ENCODE peak calls at places on chromosome X, in nine cellular contexts. One of them, this sample, is unnamed.

GRCh38 chrX:30955687-30956086 is 66.6 kb upstream of the TAB3 start:
- DNase-seq in substantia nigra: no peak
- DNase-seq in aorta: no peak
- DNase-seq in H1: no peak
- DNase-seq in Panc1: no peak
- DNase-seq in coronary artery: no peak
- DNase-seq in heart right ventricle: no peak
- DNase-seq in lower lobe of right lung: no peak
- DNase-seq in esophagus squamous epithelium: no peak
- DNase-seq in this sample: no peak

GRCh38 chrX:149493567-149494562 is 11.2 kb downstream of the IDS start:
- DNase-seq in esophagus squamous epithelium: no peak
- DNase-seq in coronary artery: no peak
- DNase-seq in lower lobe of right lung: no peak
- DNase-seq in heart right ventricle: peak
- DNase-seq in Panc1: no peak
- DNase-seq in aorta: no peak
- DNase-seq in substantia nigra: no peak
- DNase-seq in H1: no peak
- DNase-seq in this sample: peak

GRCh38 chrX:103734125-103734760 is 23.5 kb downstream of the TMEM31 start:
- DNase-seq in H1: no peak
- DNase-seq in coronary artery: no peak
- DNase-seq in substantia nigra: no peak
- DNase-seq in aorta: no peak
- DNase-seq in Panc1: no peak
- DNase-seq in esophagus squamous epithelium: no peak
- DNase-seq in lower lobe of right lung: no peak
- DNase-seq in heart right ventricle: no peak
- DNase-seq in this sample: no peak

GRCh38 chrX:128714425-128714824 is 662.2 kb upstream of the ACTRT1 start:
- DNase-seq in coronary artery: no peak
- DNase-seq in heart right ventricle: no peak
- DNase-seq in esophagus squamous epithelium: no peak
- DNase-seq in aorta: peak
- DNase-seq in Panc1: no peak
- DNase-seq in lower lobe of right lung: no peak
- DNase-seq in substantia nigra: no peak
- DNase-seq in H1: no peak
- DNase-seq in this sample: no peak

GRCh38 chrX:101485212-101486064 is at the start of gene ARMCX4:
- DNase-seq in coronary artery: no peak
- DNase-seq in H1: peak
- DNase-seq in Panc1: no peak
- DNase-seq in lower lobe of right lung: peak
- DNase-seq in heart right ventricle: peak
- DNase-seq in esophagus squamous epithelium: no peak
- DNase-seq in substantia nigra: peak
- DNase-seq in aorta: peak
- DNase-seq in this sample: peak

GRCh38 chrX:118807151-118808017 is 16.2 kb upstream of the ZCCHC12 start:
- DNase-seq in lower lobe of right lung: no peak
- DNase-seq in heart right ventricle: peak
- DNase-seq in aorta: no peak
- DNase-seq in substantia nigra: no peak
- DNase-seq in esophagus squamous epithelium: no peak
- DNase-seq in H1: no peak
- DNase-seq in Panc1: peak
- DNase-seq in coronary artery: no peak
- DNase-seq in this sample: peak

GRCh38 chrX:103918050-103918449 is 44.4 kb upstream of the TMSB15B start:
- DNase-seq in H1: peak
- DNase-seq in coronary artery: no peak
- DNase-seq in Panc1: no peak
- DNase-seq in substantia nigra: no peak
- DNase-seq in lower lobe of right lung: peak
- DNase-seq in heart right ventricle: peak
- DNase-seq in esophagus squamous epithelium: no peak
- DNase-seq in aorta: peak
- DNase-seq in this sample: peak

GRCh38 chrX:129875669-129876068 is 30.3 kb upstream of the UTP14A start:
- DNase-seq in esophagus squamous epithelium: no peak
- DNase-seq in Panc1: no peak
- DNase-seq in H1: no peak
- DNase-seq in coronary artery: no peak
- DNase-seq in lower lobe of right lung: no peak
- DNase-seq in aorta: no peak
- DNase-seq in heart right ventricle: no peak
- DNase-seq in substantia nigra: no peak
- DNase-seq in this sample: no peak

GRCh38 chrX:110021180-110022022 is 18.5 kb downstream of the TMEM164 start:
- DNase-seq in heart right ventricle: peak
- DNase-seq in aorta: no peak
- DNase-seq in esophagus squamous epithelium: no peak
- DNase-seq in coronary artery: no peak
- DNase-seq in lower lobe of right lung: no peak
- DNase-seq in substantia nigra: no peak
- DNase-seq in H1: no peak
- DNase-seq in Panc1: no peak
- DNase-seq in this sample: peak

GRCh38 chrX:150774798-150775568 is 81.8 kb downstream of the MTMR1 start:
- DNase-seq in Panc1: no peak
- DNase-seq in substantia nigra: no peak
- DNase-seq in H1: no peak
- DNase-seq in esophagus squamous epithelium: no peak
- DNase-seq in heart right ventricle: no peak
- DNase-seq in aorta: no peak
- DNase-seq in lower lobe of right lung: no peak
- DNase-seq in coronary artery: no peak
- DNase-seq in this sample: no peak

GRCh38 chrX:150775569-150776350 is 82.6 kb downstream of the MTMR1 start:
- DNase-seq in substantia nigra: no peak
- DNase-seq in coronary artery: no peak
- DNase-seq in Panc1: no peak
- DNase-seq in H1: no peak
- DNase-seq in lower lobe of right lung: no peak
- DNase-seq in esophagus squamous epithelium: no peak
- DNase-seq in aorta: no peak
- DNase-seq in heart right ventricle: no peak
- DNase-seq in this sample: no peak

GRCh38 chrX:150777328-150777992 is 84.3 kb downstream of the MTMR1 start:
- DNase-seq in lower lobe of right lung: no peak
- DNase-seq in Panc1: no peak
- DNase-seq in substantia nigra: no peak
- DNase-seq in esophagus squamous epithelium: no peak
- DNase-seq in coronary artery: no peak
- DNase-seq in aorta: no peak
- DNase-seq in H1: no peak
- DNase-seq in heart right ventricle: no peak
- DNase-seq in this sample: no peak

GRCh38 chrX:150781711-150782110 is 88.5 kb downstream of the MTMR1 start:
- DNase-seq in substantia nigra: no peak
- DNase-seq in coronary artery: peak
- DNase-seq in heart right ventricle: no peak
- DNase-seq in lower lobe of right lung: no peak
- DNase-seq in esophagus squamous epithelium: no peak
- DNase-seq in aorta: no peak
- DNase-seq in H1: no peak
- DNase-seq in Panc1: no peak
- DNase-seq in this sample: no peak

DNA sequence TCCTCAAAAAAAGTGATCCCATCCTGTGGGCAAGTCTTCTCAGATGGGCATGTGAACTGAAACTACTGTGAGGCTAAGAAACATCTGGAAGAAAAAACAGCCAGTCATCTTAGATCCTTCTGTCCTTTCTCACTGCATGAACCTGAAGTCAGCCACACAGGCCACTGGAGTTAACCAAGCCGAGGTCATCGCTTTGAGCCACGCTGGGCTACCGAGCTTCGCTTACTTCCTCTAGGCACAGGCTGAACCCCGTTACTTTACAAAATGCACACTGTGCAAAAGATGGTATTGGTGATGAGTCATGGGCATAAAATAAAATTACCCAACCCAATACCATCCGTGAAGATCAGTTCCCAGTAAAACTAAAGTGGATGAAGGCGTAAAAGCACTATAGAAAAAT is 86.2 kb downstream of the MTMR1 start:
- DNase-seq in coronary artery: no peak
- DNase-seq in aorta: no peak
- DNase-seq in lower lobe of right lung: no peak
- DNase-seq in H1: no peak
- DNase-seq in esophagus squamous epithelium: no peak
- DNase-seq in substantia nigra: no peak
- DNase-seq in Panc1: no peak
- DNase-seq in heart right ventricle: no peak
- DNase-seq in this sample: no peak
- H3K27ac ChIP-seq in coronary artery: no peak
- H3K27ac ChIP-seq in aorta: no peak
- H3K27ac ChIP-seq in lower lobe of right lung: no peak
- H3K27ac ChIP-seq in H1: no peak
- H3K27ac ChIP-seq in esophagus squamous epithelium: no peak
- H3K27ac ChIP-seq in substantia nigra: no peak
- H3K27ac ChIP-seq in Panc1: no peak
- H3K27ac ChIP-seq in heart right ventricle: no peak
- H3K27ac ChIP-seq in this sample: no peak

GRCh38 chrX:13094780-13095425 is 50.5 kb upstream of the FAM9C start:
- DNase-seq in coronary artery: no peak
- DNase-seq in aorta: no peak
- DNase-seq in esophagus squamous epithelium: no peak
- DNase-seq in heart right ventricle: no peak
- DNase-seq in lower lobe of right lung: no peak
- DNase-seq in substantia nigra: no peak
- DNase-seq in Panc1: no peak
- DNase-seq in H1: no peak
- DNase-seq in this sample: no peak
- H3K27ac ChIP-seq in coronary artery: peak
- H3K27ac ChIP-seq in aorta: no peak
- H3K27ac ChIP-seq in esophagus squamous epithelium: peak
- H3K27ac ChIP-seq in heart right ventricle: peak
- H3K27ac ChIP-seq in lower lobe of right lung: peak
- H3K27ac ChIP-seq in substantia nigra: no peak
- H3K27ac ChIP-seq in Panc1: peak
- H3K27ac ChIP-seq in H1: no peak
- H3K27ac ChIP-seq in this sample: peak

GRCh38 chrX:86348669-86349068 is 200.4 kb downstream of the DACH2 start:
- DNase-seq in substantia nigra: no peak
- DNase-seq in heart right ventricle: no peak
- DNase-seq in H1: peak
- DNase-seq in Panc1: no peak
- DNase-seq in esophagus squamous epithelium: no peak
- DNase-seq in lower lobe of right lung: no peak
- DNase-seq in coronary artery: no peak
- DNase-seq in aorta: no peak
- DNase-seq in this sample: no peak
- H3K27ac ChIP-seq in substantia nigra: no peak
- H3K27ac ChIP-seq in heart right ventricle: no peak
- H3K27ac ChIP-seq in H1: no peak
- H3K27ac ChIP-seq in Panc1: no peak
- H3K27ac ChIP-seq in esophagus squamous epithelium: no peak
- H3K27ac ChIP-seq in lower lobe of right lung: no peak
- H3K27ac ChIP-seq in coronary artery: no peak
- H3K27ac ChIP-seq in aorta: no peak
- H3K27ac ChIP-seq in this sample: no peak

DNA sequence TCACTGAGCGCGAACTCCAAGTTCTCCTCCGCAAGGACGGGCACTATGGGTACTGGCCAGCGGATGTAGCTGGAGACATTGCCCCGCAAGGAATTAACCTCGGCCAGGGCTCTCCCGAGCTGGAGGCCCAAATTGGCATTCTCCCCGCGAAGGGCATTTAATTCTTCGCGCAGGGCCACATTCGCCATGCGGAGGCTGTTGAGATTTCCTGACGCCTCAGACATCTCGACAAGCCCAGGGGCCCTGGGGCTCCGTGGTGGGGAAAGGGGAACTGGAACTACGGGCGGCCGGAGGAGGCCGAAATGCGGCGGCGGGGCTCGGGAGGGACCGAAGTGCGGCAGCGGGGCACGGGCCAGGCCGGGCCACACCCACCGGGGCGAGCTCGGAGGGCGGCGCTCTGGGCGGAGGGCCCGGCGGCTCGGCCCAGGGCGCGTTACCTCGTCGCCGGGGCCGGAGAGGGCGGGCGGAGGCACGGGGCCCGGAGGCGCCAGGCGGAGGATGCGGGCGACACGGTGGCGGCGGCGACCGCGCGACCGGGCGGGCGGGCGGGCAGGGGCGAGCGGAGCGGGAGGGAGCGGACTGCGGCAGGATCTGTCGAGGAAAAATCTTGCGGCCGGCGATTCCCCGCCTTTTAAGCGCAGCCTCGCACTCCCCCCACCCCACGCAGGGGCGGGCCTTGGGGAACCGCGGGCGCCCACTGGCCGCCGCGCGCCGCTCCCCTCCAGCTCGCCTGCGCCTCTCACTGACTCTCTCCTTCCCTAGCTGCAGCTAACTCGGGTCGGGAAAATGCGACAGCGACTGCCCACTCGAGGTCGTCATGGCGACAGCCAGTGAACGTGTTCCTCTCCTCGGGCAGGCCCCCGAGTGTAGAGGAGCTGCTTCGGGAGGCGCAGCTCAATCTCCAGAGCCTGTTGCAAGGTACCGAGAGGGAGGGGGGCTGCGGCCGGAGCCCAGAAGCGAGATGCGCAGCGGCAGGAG is at the start of gene RTL5:
- DNase-seq in heart right ventricle: peak
- DNase-seq in Panc1: no peak
- DNase-seq in coronary artery: peak
- DNase-seq in substantia nigra: peak
- DNase-seq in H1: peak
- DNase-seq in esophagus squamous epithelium: no peak
- DNase-seq in aorta: peak
- DNase-seq in lower lobe of right lung: peak
- DNase-seq in this sample: peak
- H3K27ac ChIP-seq in heart right ventricle: peak
- H3K27ac ChIP-seq in Panc1: no peak
- H3K27ac ChIP-seq in coronary artery: peak
- H3K27ac ChIP-seq in substantia nigra: peak
- H3K27ac ChIP-seq in H1: no peak
- H3K27ac ChIP-seq in esophagus squamous epithelium: peak
- H3K27ac ChIP-seq in aorta: no peak
- H3K27ac ChIP-seq in lower lobe of right lung: peak
- H3K27ac ChIP-seq in this sample: no peak

GRCh38 chrX:44105228-44105913 is 132.2 kb upstream of the NDP start:
- DNase-seq in aorta: no peak
- DNase-seq in substantia nigra: no peak
- DNase-seq in esophagus squamous epithelium: no peak
- DNase-seq in heart right ventricle: no peak
- DNase-seq in lower lobe of right lung: no peak
- DNase-seq in coronary artery: no peak
- DNase-seq in Panc1: no peak
- DNase-seq in H1: peak
- DNase-seq in this sample: peak

GRCh38 chrX:44101300-44101699 is 128.1 kb upstream of the NDP start:
- DNase-seq in aorta: no peak
- DNase-seq in heart right ventricle: no peak
- DNase-seq in esophagus squamous epithelium: no peak
- DNase-seq in substantia nigra: no peak
- DNase-seq in coronary artery: no peak
- DNase-seq in H1: no peak
- DNase-seq in lower lobe of right lung: no peak
- DNase-seq in Panc1: no peak
- DNase-seq in this sample: peak

GRCh38 chrX:44106864-44107263 is 133.7 kb upstream of the NDP start:
- DNase-seq in H1: no peak
- DNase-seq in heart right ventricle: no peak
- DNase-seq in aorta: no peak
- DNase-seq in lower lobe of right lung: no peak
- DNase-seq in substantia nigra: no peak
- DNase-seq in Panc1: no peak
- DNase-seq in esophagus squamous epithelium: no peak
- DNase-seq in coronary artery: no peak
- DNase-seq in this sample: no peak

GRCh38 chrX:44104699-44105098 is 131.5 kb upstream of the NDP start:
- DNase-seq in coronary artery: no peak
- DNase-seq in H1: no peak
- DNase-seq in Panc1: no peak
- DNase-seq in aorta: no peak
- DNase-seq in lower lobe of right lung: no peak
- DNase-seq in heart right ventricle: no peak
- DNase-seq in substantia nigra: no peak
- DNase-seq in esophagus squamous epithelium: no peak
- DNase-seq in this sample: no peak
- H3K27ac ChIP-seq in coronary artery: no peak
- H3K27ac ChIP-seq in H1: no peak
- H3K27ac ChIP-seq in Panc1: no peak
- H3K27ac ChIP-seq in aorta: no peak
- H3K27ac ChIP-seq in lower lobe of right lung: no peak
- H3K27ac ChIP-seq in heart right ventricle: no peak
- H3K27ac ChIP-seq in substantia nigra: no peak
- H3K27ac ChIP-seq in esophagus squamous epithelium: no peak
- H3K27ac ChIP-seq in this sample: no peak